ENCODE peak calls at places on chromosomes 7 and 10, in four cellular contexts. Q is neuronal stem cell, K is mesendoderm, S is IMR-90. B is an unnamed sample.

GRCh38 chr10:71213761-71214440 is 1.5 kb downstream of the UNC5B start:
- DNase-seq in S (peak), Q (no peak), K (peak), B (no peak)

GRCh38 chr7:142797799-142798377 is 27.1 kb downstream of the PRSS2 start:
- DNase-seq in S (no peak), Q (no peak), K (no peak), B (peak)

GRCh38 chr7:99672571-99672970 is 7.2 kb downstream of the CYP3A5 start:
- DNase-seq in K (no peak), S (no peak), Q (no peak), B (no peak)

GRCh38 chr7:141262101-141262819 is 188.4 kb downstream of the TMEM178B start:
- DNase-seq in K (peak), S (no peak), Q (no peak), B (no peak)

GRCh38 chr7:135889823-135890222 is 87.3 kb downstream of the MTPN start:
- DNase-seq in Q (no peak), K (no peak), S (no peak), B (no peak)

GRCh38 chr10:29430101-29430500 is 141.2 kb downstream of the LYZL1 start:
- DNase-seq in S (peak), Q (no peak), K (no peak), B (no peak)

GRCh38 chr7:52723606-52724005 is 311.8 kb upstream of the POM121L12 start:
- DNase-seq in K (no peak), Q (no peak), S (no peak), B (no peak)

GRCh38 chr7:159033956-159034938 is 110.4 kb downstream of the VIPR2 start:
- DNase-seq in K (no peak), S (no peak), Q (no peak), B (no peak)

GRCh38 chr10:87842220-87842641 is 21.1 kb downstream of the KLLN start:
- DNase-seq in Q (no peak), K (peak), S (peak), B (no peak)

GRCh38 chr10:31698169-31698890 is 230.3 kb downstream of the ARHGAP12 start:
- DNase-seq in Q (no peak), K (no peak), S (peak), B (no peak)

GRCh38 chr7:27170494-27170811 is 3.7 kb downstream of the HOXA10 start:
- DNase-seq in S (no peak), Q (no peak), K (no peak), B (no peak)

GRCh38 chr7:36301914-36302771 is 87.5 kb upstream of the ANLN start:
- DNase-seq in Q (no peak), S (no peak), K (peak), B (no peak)

GRCh38 chr7:116671681-116672595 is at the start of gene MET:
- DNase-seq in K (peak), Q (peak), S (peak), B (peak)

GRCh38 chr10:118447478-118447877 is 105.4 kb upstream of the FAM204A start:
- DNase-seq in Q (no peak), K (no peak), S (no peak), B (no peak)

GRCh38 chr10:48517911-48518321 is 87.0 kb downstream of the ARHGAP22 start:
- DNase-seq in K (no peak), S (no peak), Q (no peak), B (no peak)

GRCh38 chr7:124692420-124692819 is 73.2 kb downstream of the GPR37 start:
- DNase-seq in S (peak), Q (no peak), K (no peak), B (no peak)

GRCh38 chr10:44975487-44976331 is 2.9 kb downstream of the DEPP1 start:
- DNase-seq in S (peak), K (peak), Q (no peak), B (peak)

GRCh38 chr10:87656431-87657072 is 3.1 kb upstream of the PAPSS2 start:
- DNase-seq in Q (peak), S (peak), K (peak), B (no peak)

GRCh38 chr10:102517553-102517952 is 13.8 kb downstream of the SUFU start:
- DNase-seq in S (peak), K (no peak), Q (no peak), B (no peak)

GRCh38 chr7:75716992-75717626 is 21.6 kb downstream of the HIP1 start:
- DNase-seq in Q (no peak), S (peak), K (no peak), B (no peak)

GRCh38 chr10:71812016-71812912 is 38.8 kb downstream of the PSAP start:
- DNase-seq in S (peak), Q (peak), K (peak), B (peak)

GRCh38 chr7:102140952-102141370 is 145.7 kb upstream of the SH2B2 start:
- DNase-seq in S (no peak), K (no peak), Q (no peak), B (no peak)

GRCh38 chr7:78850093-78850740 is 603.2 kb downstream of the MAGI2 start:
- DNase-seq in Q (no peak), K (no peak), S (no peak), B (no peak)

GRCh38 chr7:33357846-33358245 is 228.5 kb downstream of the BBS9 start:
- DNase-seq in Q (no peak), K (peak), S (no peak), B (no peak)

GRCh38 chr7:141593134-141593533 is 41.9 kb downstream of the AGK start:
- DNase-seq in Q (no peak), S (peak), K (no peak), B (no peak)

GRCh38 chr10:73998623-73999622 is 1.0 kb downstream of the VCL start:
- DNase-seq in K (peak), S (peak), Q (peak), B (peak)

GRCh38 chr7:149004405-149005370 is 23.6 kb downstream of the PDIA4 start:
- DNase-seq in Q (no peak), K (no peak), S (no peak), B (no peak)

GRCh38 chr10:28853195-28853594 is 175.9 kb downstream of the BAMBI start:
- DNase-seq in K (no peak), S (no peak), Q (no peak), B (no peak)

GRCh38 chr7:108448777-108449576 is 7.3 kb downstream of the NRCAM start:
- DNase-seq in S (no peak), K (no peak), Q (peak), B (no peak)

GRCh38 chr7:37380831-37381230 is 67.8 kb downstream of the ELMO1 start:
- DNase-seq in K (no peak), S (no peak), Q (no peak), B (no peak)

DNA sequence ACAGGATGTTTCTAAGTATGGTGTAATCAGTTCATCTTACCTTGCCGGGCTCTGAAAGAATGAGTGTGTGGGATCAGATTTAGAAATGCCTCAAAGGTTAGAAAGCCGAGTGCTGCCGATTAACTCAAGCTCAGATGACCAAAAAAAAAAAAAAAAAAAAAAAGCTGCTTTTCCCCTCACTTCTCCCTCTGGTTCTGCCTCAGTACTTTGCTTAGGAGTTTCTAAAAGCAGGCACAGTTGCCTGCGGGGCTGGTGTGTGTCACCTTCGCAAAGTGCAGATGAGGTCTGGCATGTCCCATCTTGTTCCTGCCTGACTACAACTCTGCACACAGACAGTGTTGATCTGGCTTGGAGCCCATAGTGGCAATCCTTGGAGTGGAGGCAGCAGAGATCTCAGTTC is 47.0 kb downstream of the KIAA1217 start:
- DNase-seq in Q (no peak), S (no peak), K (peak), B (no peak)
- H3K4ac ChIP-seq in Q (no peak), S (no peak), K (no peak), B (no peak)

DNA sequence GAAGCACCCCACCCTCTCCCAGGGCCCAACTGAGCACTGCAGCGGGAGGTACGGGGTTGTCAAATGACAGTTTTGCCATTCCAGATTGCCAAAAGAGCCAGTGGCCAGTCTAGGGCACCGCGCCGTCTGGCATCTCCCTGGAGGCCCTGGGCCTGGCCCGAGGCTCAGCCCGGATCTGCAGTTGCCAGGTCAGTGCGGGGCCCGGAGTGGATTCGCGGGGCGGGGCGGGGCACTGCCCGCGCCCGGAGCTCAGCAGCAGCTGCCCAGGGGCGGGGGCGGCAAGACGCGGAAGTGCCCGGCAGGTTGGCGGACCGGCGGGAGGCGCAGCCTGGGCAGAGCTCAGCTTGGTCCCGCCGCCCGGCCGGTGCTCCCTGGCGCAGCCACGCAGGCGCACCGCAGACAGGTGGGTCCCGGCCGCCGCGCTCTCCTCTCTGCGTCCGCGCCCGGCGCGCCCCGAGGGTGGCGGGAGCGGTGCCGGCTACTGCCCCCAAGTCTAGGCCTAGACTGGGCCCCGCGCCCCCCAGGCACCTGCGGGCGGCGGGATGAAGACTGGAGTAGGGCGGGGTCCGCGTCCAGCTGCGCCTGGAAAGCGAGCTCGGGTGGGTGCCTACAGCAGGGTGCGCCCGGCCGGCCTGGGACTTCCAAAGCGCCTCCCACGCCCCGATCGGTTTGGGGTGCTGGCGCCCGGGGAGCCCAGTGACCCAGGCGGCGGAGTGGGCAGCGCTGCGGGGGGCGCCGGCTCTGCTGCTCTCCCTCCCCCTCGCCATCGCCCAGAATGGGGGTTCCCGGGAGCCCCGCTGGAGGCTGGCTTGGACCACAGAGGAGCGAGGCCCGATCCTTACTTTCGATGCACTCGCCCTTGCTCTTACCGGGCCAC is at the start of gene IRF5:
- DNase-seq in K (no peak), S (no peak), Q (no peak), B (peak)
- H3K18ac ChIP-seq in K (no peak), S (no peak), Q (peak), B (no peak)

GRCh38 chr10:132415956-132416355 is 19.0 kb downstream of the PWWP2B start:
- DNase-seq in K (no peak), S (no peak), Q (no peak), B (no peak)
- H3K4ac ChIP-seq in K (no peak), S (no peak), Q (no peak), B (no peak)

GRCh38 chr7:130963349-130963748 is 229.3 kb upstream of the KLF14 start:
- DNase-seq in Q (no peak), K (no peak), S (no peak), B (no peak)

GRCh38 chr7:130962109-130962508 is 228.1 kb upstream of the KLF14 start:
- DNase-seq in S (no peak), K (no peak), Q (no peak), B (no peak)

GRCh38 chr7:130959743-130960207 is 225.8 kb upstream of the KLF14 start:
- DNase-seq in S (peak), Q (no peak), K (peak), B (no peak)

GRCh38 chr7:130960208-130960988 is 226.4 kb upstream of the KLF14 start:
- DNase-seq in K (peak), S (peak), Q (no peak), B (no peak)

DNA sequence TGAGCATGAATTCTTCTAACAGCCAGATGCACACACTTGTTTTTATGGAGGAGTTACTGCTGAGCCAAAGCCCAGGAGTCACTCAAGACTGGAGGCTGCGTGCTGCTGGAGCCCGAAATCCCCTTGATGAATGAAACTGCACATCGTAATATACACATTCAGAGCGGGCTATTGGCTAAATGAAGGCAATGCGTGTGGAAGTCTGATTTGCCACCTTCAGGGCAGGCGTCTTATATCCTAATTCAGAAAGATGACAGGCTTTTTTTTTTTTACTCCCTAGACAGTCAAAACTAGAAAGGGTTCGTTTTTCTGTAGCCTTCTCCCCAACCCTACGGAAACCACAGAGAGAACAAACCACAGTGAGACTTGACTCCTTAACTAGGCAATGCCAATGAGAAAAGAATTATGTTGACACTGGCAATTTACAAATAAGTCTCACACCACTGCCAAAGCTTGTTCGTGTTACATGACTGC is 227.2 kb upstream of the KLF14 start:
- DNase-seq in K (no peak), S (peak), Q (no peak), B (no peak)
- H3K18ac ChIP-seq in K (no peak), S (peak), Q (no peak), B (no peak)

GRCh38 chr7:120091807-120092206 is 181.2 kb upstream of the KCND2 start:
- DNase-seq in K (no peak), Q (no peak), S (no peak), B (no peak)

GRCh38 chr7:120097020-120097419 is 176.0 kb upstream of the KCND2 start:
- DNase-seq in S (no peak), K (no peak), Q (no peak), B (no peak)

DNA sequence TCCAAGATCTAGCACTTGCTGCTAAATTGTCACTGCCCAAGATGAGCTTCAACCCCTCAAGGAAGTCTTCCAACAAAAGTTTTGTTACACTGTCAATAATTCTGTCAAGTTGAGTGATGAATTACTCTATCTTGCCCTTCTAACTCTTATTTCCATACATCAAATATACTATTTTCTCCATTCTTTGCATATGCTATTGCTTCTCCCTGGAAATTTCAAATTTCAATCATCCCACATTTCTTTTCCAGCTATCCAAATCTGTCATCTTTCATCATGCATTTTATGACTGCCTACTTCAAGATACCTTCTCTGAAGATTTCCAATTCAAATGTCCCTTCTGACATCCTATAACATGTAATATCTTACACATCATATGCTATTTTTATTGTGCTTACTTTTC is 175.2 kb upstream of the KCND2 start:
- DNase-seq in K (no peak), S (no peak), Q (no peak), B (no peak)
- H3K4ac ChIP-seq in K (no peak), S (no peak), Q (no peak), B (no peak)

GRCh38 chr10:108598320-108598695 is 1325.0 kb downstream of the XPNPEP1 start:
- DNase-seq in S (no peak), Q (no peak), K (peak), B (peak)

GRCh38 chr10:108598831-108599230 is 1324.5 kb downstream of the XPNPEP1 start:
- DNase-seq in S (no peak), K (peak), Q (no peak), B (no peak)

GRCh38 chr10:108597031-108597430 is 1326.3 kb downstream of the XPNPEP1 start:
- DNase-seq in S (no peak), K (no peak), Q (no peak), B (no peak)

GRCh38 chr10:108601856-108602255 is 1321.5 kb downstream of the XPNPEP1 start:
- DNase-seq in S (no peak), K (no peak), Q (no peak), B (no peak)

DNA sequence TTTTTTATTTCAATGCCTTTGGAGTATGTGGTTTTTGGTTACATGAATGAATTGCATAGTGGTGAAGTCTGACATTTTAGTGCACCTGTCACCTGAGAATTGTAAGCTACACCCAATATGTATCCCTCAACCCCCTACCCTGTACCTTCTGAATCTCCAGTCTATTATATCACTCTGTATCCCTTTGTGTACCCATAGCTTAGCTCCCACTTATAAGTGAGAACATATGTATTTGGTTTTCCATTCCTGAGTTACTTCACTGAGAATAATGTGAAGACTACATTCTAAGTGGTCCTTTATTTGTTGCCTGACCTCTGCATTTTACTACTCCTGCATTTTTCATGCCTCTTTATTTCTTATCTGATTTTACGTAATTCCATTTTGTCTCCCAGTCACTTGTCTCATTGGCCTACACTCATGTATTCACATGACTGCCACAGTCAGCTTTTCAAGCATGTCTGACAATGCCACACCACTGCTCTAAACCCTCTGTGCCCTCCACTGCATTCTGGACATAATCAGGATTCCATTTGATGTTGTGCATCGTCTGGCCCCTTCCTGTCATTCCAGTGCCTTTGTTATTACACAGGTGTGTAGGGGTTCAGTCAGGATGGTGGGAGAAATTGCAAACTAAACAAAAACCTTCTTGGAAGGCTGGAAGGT is 1325.5 kb downstream of the XPNPEP1 start:
- DNase-seq in S (no peak), K (peak), Q (no peak), B (peak)
- H3K18ac ChIP-seq in S (no peak), K (no peak), Q (no peak), B (no peak)

GRCh38 chr7:151438864-151439601 is 908 bp downstream of the CRYGN start:
- DNase-seq in Q (no peak), K (no peak), S (no peak), B (no peak)

GRCh38 chr7:151442776-151443496 is 3.0 kb upstream of the CRYGN start:
- DNase-seq in K (no peak), S (no peak), Q (no peak), B (no peak)

GRCh38 chr7:151439855-151440798 is at the start of gene CRYGN:
- DNase-seq in S (no peak), K (peak), Q (no peak), B (peak)

GRCh38 chr7:151437866-151438516 is 1.9 kb downstream of the CRYGN start:
- DNase-seq in S (no peak), Q (no peak), K (no peak), B (no peak)

DNA sequence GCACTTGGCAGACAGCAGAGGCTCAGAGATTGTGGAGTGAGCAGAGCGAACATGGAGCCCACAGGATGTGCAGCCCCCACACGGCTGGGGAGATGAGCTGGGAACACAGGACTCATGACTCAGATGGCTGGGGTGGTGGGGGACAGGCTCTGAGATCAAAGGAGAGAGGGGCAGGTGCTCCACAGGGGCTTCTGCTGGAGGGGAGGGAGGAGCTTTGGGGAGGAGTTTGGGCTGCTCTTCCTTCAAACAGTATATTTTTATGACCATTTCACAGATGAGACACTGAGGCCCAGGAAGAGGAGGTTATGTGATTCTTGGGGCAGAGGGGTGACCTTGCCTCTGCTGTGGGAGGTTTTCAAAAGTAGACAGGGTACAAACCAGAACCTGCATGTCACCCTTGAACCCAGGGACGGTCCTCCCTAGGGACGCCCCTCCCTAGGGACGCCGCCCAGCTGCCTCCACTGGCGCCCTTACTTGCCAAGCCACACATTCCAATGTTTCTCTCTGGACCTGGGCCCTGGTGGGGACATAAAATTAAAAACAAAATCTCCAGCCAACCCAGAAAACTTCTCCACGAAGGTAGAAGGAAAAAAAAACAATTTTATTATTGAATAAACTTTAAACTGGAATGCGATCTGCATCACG is 980 bp upstream of the CRYGN start:
- DNase-seq in Q (no peak), S (no peak), K (peak), B (no peak)
- H3K4ac ChIP-seq in Q (no peak), S (no peak), K (no peak), B (no peak)

GRCh38 chr7:101015626-101016025 is 4.3 kb upstream of the MUC17 start:
- DNase-seq in K (no peak), Q (no peak), S (no peak), B (no peak)
- H3K18ac ChIP-seq in K (no peak), Q (peak), S (no peak), B (no peak)